ENCODE peak calls at places on chromosomes 13 and 19, in ten cellular contexts. S is EH; O is stimulated activated CD4-positive, alpha-beta T cell treated with anti-CD3 and anti-CD28 coated beads, Interleukin-1b, Interleukin-23, amount 100 ng/mL, for 1 hour; Z is endothelial cell; V is RPMI7951; U is CD4-positive, alpha-beta memory T cell; Y is H1; K is KG1; J is stimulated activated naive CD8-positive, alpha-beta T cell treated with anti-CD3 and anti-CD28 coated beads, Interleukin-15, Interleukin-2, amounts not matched to agents 100 U/mL and 50 U/mL, for 24 hours; N is central memory CD4-positive, alpha-beta T cell. E is an unnamed sample.

GRCh38 chr13:112032186-112032835 is 34.6 kb upstream of the SOX1 start:
- DNase-seq in N (no peak), Z (no peak), U (no peak), O (no peak), V (peak), Y (no peak), K (no peak), S (no peak), J (no peak), E (no peak)

GRCh38 chr13:80873589-80873988 is 532.7 kb upstream of the SPRY2 start:
- DNase-seq in V (peak), J (peak), U (no peak), O (no peak), N (no peak), Y (no peak), K (peak), S (no peak), Z (no peak), E (no peak)

GRCh38 chr19:18229915-18230314 is 3.7 kb upstream of the PDE4C start:
- DNase-seq in J (no peak), O (no peak), Z (no peak), N (no peak), U (no peak), V (no peak), Y (no peak), K (no peak), S (no peak), E (no peak)

GRCh38 chr13:21075303-21076264 is 14.2 kb upstream of the LATS2 start:
- DNase-seq in S (no peak), O (no peak), N (no peak), K (no peak), Y (no peak), V (no peak), U (peak), Z (peak), J (peak), E (no peak)

GRCh38 chr19:57786906-57787305 is 17.4 kb downstream of the ZNF586 start:
- DNase-seq in S (no peak), Y (no peak), K (no peak), Z (no peak), U (no peak), O (no peak), V (no peak), N (no peak), J (no peak), E (no peak)

GRCh38 chr13:31912641-31913401 is 118.8 kb upstream of the FRY start:
- DNase-seq in O (no peak), V (no peak), U (no peak), Y (no peak), K (no peak), S (no peak), J (no peak), Z (no peak), N (no peak), E (no peak)

GRCh38 chr13:99303863-99304521 is 3.2 kb downstream of the GPR183 start:
- DNase-seq in Y (no peak), J (peak), K (no peak), U (peak), N (peak), S (no peak), V (peak), O (no peak), Z (no peak), E (peak)

GRCh38 chr13:42970824-42971669 is 21.0 kb downstream of the EPSTI1 start:
- DNase-seq in J (peak), Z (peak), N (peak), U (peak), K (peak), O (no peak), V (peak), S (peak), Y (no peak), E (peak)

GRCh38 chr13:72168126-72168525 is 301.1 kb upstream of the DACH1 start:
- DNase-seq in U (no peak), S (no peak), Z (no peak), N (no peak), J (no peak), Y (no peak), V (no peak), K (no peak), O (no peak), E (no peak)

GRCh38 chr13:114116734-114117133 is 15.7 kb downstream of the RASA3 start:
- DNase-seq in Y (no peak), K (no peak), S (no peak), J (no peak), N (no peak), Z (no peak), O (no peak), V (no peak), U (no peak), E (no peak)

GRCh38 chr19:55693336-55693974 is 18.4 kb downstream of the EPN1 start:
- DNase-seq in V (no peak), J (no peak), K (no peak), N (no peak), S (no peak), Z (no peak), Y (no peak), U (no peak), O (no peak), E (no peak)

GRCh38 chr13:105465251-105465650 is 1070.2 kb downstream of the EFNB2 start:
- DNase-seq in Y (no peak), Z (no peak), U (no peak), K (no peak), V (no peak), O (no peak), S (no peak), N (no peak), J (no peak), E (no peak)

GRCh38 chr19:737591-738093 is 13.3 kb upstream of the MISP start:
- DNase-seq in U (peak), K (peak), S (peak), J (peak), Z (peak), O (peak), Y (peak), N (peak), V (no peak), E (no peak)

GRCh38 chr19:17926044-17926443 is 6.8 kb upstream of the CCDC124 start:
- DNase-seq in Y (no peak), K (no peak), V (peak), O (no peak), Z (no peak), N (no peak), U (no peak), S (no peak), J (no peak), E (no peak)

GRCh38 chr13:73849292-73849691 is 284.9 kb downstream of the KLF12 start:
- DNase-seq in N (peak), Y (peak), O (no peak), V (peak), J (no peak), K (no peak), S (peak), U (no peak), Z (peak), E (peak)

GRCh38 chr19:34288381-34288780 is 34.0 kb downstream of the GARRE1 start:
- DNase-seq in S (no peak), Y (no peak), Z (no peak), U (no peak), N (no peak), V (no peak), J (peak), O (no peak), K (no peak), E (no peak)

GRCh38 chr19:3210347-3211017 is 14.0 kb upstream of the CELF5 start:
- DNase-seq in Y (peak), S (peak), U (peak), K (no peak), O (peak), V (peak), N (peak), Z (peak), J (peak), E (peak)

GRCh38 chr13:52751196-52751595 is 11.6 kb upstream of the CNMD start:
- DNase-seq in Z (no peak), K (no peak), U (no peak), Y (peak), V (no peak), S (no peak), N (no peak), J (no peak), O (no peak), E (no peak)

GRCh38 chr13:67217914-67218313 is 12.2 kb downstream of the PCDH9 start:
- DNase-seq in V (no peak), N (no peak), Z (no peak), O (no peak), Y (no peak), S (no peak), U (no peak), K (no peak), J (no peak), E (no peak)

GRCh38 chr13:30191491-30192100 is 115.8 kb downstream of the KATNAL1 start:
- DNase-seq in N (no peak), S (peak), V (peak), O (no peak), J (no peak), Y (no peak), Z (no peak), K (no peak), U (no peak), E (no peak)

GRCh38 chr19:58021541-58022282 is 12.1 kb upstream of the ZSCAN1 start:
- DNase-seq in Y (no peak), S (peak), J (peak), V (peak), K (peak), U (peak), O (no peak), N (peak), Z (no peak), E (no peak)

GRCh38 chr19:1082165-1082927 is 12.8 kb downstream of the POLR2E start:
- DNase-seq in U (peak), Z (peak), J (peak), K (no peak), Y (peak), O (peak), V (peak), N (peak), S (peak), E (no peak)

GRCh38 chr13:51488212-51488611 is 35.4 kb upstream of the INTS6 start:
- DNase-seq in Y (no peak), U (no peak), N (no peak), K (no peak), S (no peak), V (no peak), J (no peak), O (no peak), Z (no peak), E (no peak)

E was measured in foreskin melanocyte.